ENCODE peak calls at places on chromosomes 13 and 19, in seven cellular contexts. One of them, this sample, is unnamed.

GRCh38 chr13:39825886-39826285 is 170.4 kb downstream of the COG6 start:
- DNase-seq in uterus: no peak
- DNase-seq in CD8-positive, alpha-beta memory T cell: no peak
- DNase-seq in CD4-positive, alpha-beta memory T cell: no peak
- DNase-seq in neuronal stem cell: no peak
- DNase-seq in CD8-positive, alpha-beta T cell: no peak
- DNase-seq in HCT116: no peak
- DNase-seq in this sample: no peak

GRCh38 chr13:35940734-35941133 is 190.4 kb downstream of the DCLK1 start:
- DNase-seq in uterus: no peak
- DNase-seq in CD8-positive, alpha-beta memory T cell: no peak
- DNase-seq in CD4-positive, alpha-beta memory T cell: no peak
- DNase-seq in neuronal stem cell: no peak
- DNase-seq in CD8-positive, alpha-beta T cell: no peak
- DNase-seq in HCT116: no peak
- DNase-seq in this sample: no peak

GRCh38 chr19:50509366-50509765 is 1.6 kb downstream of the JOSD2 start:
- DNase-seq in uterus: no peak
- DNase-seq in CD8-positive, alpha-beta memory T cell: no peak
- DNase-seq in CD4-positive, alpha-beta memory T cell: no peak
- DNase-seq in neuronal stem cell: no peak
- DNase-seq in CD8-positive, alpha-beta T cell: no peak
- DNase-seq in HCT116: no peak
- DNase-seq in this sample: no peak

GRCh38 chr19:35044317-35045117 is 3.0 kb downstream of the HPN start:
- DNase-seq in uterus: no peak
- DNase-seq in CD8-positive, alpha-beta memory T cell: peak; percentile 43
- DNase-seq in CD4-positive, alpha-beta memory T cell: peak; percentile 49
- DNase-seq in neuronal stem cell: peak; percentile 68
- DNase-seq in CD8-positive, alpha-beta T cell: peak; percentile 75
- DNase-seq in HCT116: no peak
- DNase-seq in this sample: peak; percentile 37

GRCh38 chr19:339262-339887 is 5.2 kb downstream of the MIER2 start:
- DNase-seq in uterus: no peak
- DNase-seq in CD8-positive, alpha-beta memory T cell: no peak
- DNase-seq in CD4-positive, alpha-beta memory T cell: no peak
- DNase-seq in neuronal stem cell: no peak
- DNase-seq in CD8-positive, alpha-beta T cell: no peak
- DNase-seq in HCT116: no peak
- DNase-seq in this sample: peak; percentile 23

GRCh38 chr13:101305981-101306411 is 110.3 kb downstream of the NALCN start:
- DNase-seq in uterus: no peak
- DNase-seq in CD8-positive, alpha-beta memory T cell: no peak
- DNase-seq in CD4-positive, alpha-beta memory T cell: no peak
- DNase-seq in neuronal stem cell: no peak
- DNase-seq in CD8-positive, alpha-beta T cell: no peak
- DNase-seq in HCT116: no peak
- DNase-seq in this sample: no peak

GRCh38 chr13:72293206-72293605 is 426.2 kb upstream of the DACH1 start:
- DNase-seq in uterus: no peak
- DNase-seq in CD8-positive, alpha-beta memory T cell: no peak
- DNase-seq in CD4-positive, alpha-beta memory T cell: no peak
- DNase-seq in neuronal stem cell: no peak
- DNase-seq in CD8-positive, alpha-beta T cell: no peak
- DNase-seq in HCT116: no peak
- DNase-seq in this sample: no peak

GRCh38 chr13:52615817-52616216 is 26.4 kb upstream of the HNRNPA1L2 start:
- DNase-seq in uterus: no peak
- DNase-seq in CD8-positive, alpha-beta memory T cell: no peak
- DNase-seq in CD4-positive, alpha-beta memory T cell: peak; percentile 7
- DNase-seq in neuronal stem cell: no peak
- DNase-seq in CD8-positive, alpha-beta T cell: no peak
- DNase-seq in HCT116: no peak
- DNase-seq in this sample: no peak

GRCh38 chr19:17243854-17244617 is 1.7 kb downstream of the NR2F6 start:
- DNase-seq in uterus: peak; percentile 56
- DNase-seq in CD8-positive, alpha-beta memory T cell: no peak
- DNase-seq in CD4-positive, alpha-beta memory T cell: no peak
- DNase-seq in neuronal stem cell: no peak
- DNase-seq in CD8-positive, alpha-beta T cell: no peak
- DNase-seq in HCT116: no peak
- DNase-seq in this sample: no peak

DNA sequence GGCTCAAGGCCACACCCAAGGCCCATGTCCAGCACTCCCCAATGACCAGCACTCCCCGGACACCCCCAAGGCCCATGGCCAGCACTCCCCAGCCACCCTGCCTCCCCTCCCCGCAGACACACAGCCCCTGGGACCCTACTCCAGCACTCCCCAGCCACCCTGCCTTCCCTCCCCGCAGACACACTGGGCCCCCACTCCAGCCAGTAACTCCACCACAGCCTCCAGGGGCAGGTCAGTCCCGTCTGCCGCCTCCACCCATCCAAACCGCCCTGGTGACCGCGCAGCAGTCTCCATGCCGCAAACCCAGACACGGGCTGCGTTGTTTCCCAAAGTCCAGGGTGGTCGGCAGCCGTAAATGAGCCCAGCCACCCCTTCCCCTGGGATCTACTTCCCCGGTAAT is 70.7 kb downstream of the SPACA7 start:
- DNase-seq in uterus: no peak
- DNase-seq in CD8-positive, alpha-beta memory T cell: no peak
- DNase-seq in CD4-positive, alpha-beta memory T cell: no peak
- DNase-seq in neuronal stem cell: no peak
- DNase-seq in CD8-positive, alpha-beta T cell: peak; percentile 39
- DNase-seq in HCT116: no peak
- DNase-seq in this sample: no peak
- H3K4me3 ChIP-seq in uterus: no peak overlapping the region
- H3K4me3 ChIP-seq in CD8-positive, alpha-beta memory T cell: no peak overlapping the region
- H3K4me3 ChIP-seq in CD4-positive, alpha-beta memory T cell: no peak overlapping the region
- H3K4me3 ChIP-seq in neuronal stem cell: no peak overlapping the region
- H3K4me3 ChIP-seq in CD8-positive, alpha-beta T cell: no peak overlapping the region
- H3K4me3 ChIP-seq in HCT116: no peak overlapping the region
- H3K4me3 ChIP-seq in this sample: no peak overlapping the region

GRCh38 chr19:55453861-55454260 is 7.6 kb downstream of the ISOC2 start:
- DNase-seq in uterus: no peak
- DNase-seq in CD8-positive, alpha-beta memory T cell: no peak
- DNase-seq in CD4-positive, alpha-beta memory T cell: no peak
- DNase-seq in neuronal stem cell: no peak
- DNase-seq in CD8-positive, alpha-beta T cell: no peak
- DNase-seq in HCT116: no peak
- DNase-seq in this sample: no peak

GRCh38 chr19:55454787-55455243 is 6.6 kb downstream of the ISOC2 start:
- DNase-seq in uterus: no peak
- DNase-seq in CD8-positive, alpha-beta memory T cell: no peak
- DNase-seq in CD4-positive, alpha-beta memory T cell: no peak
- DNase-seq in neuronal stem cell: no peak
- DNase-seq in CD8-positive, alpha-beta T cell: peak; percentile 65
- DNase-seq in HCT116: no peak
- DNase-seq in this sample: peak; percentile 29

GRCh38 chr19:55451163-55451521 is 8.0 kb upstream of the SHISA7 start:
- DNase-seq in uterus: no peak
- DNase-seq in CD8-positive, alpha-beta memory T cell: no peak
- DNase-seq in CD4-positive, alpha-beta memory T cell: no peak
- DNase-seq in neuronal stem cell: no peak
- DNase-seq in CD8-positive, alpha-beta T cell: no peak
- DNase-seq in HCT116: no peak
- DNase-seq in this sample: no peak

GRCh38 chr19:55451522-55452380 is 8.7 kb upstream of the SHISA7 start:
- DNase-seq in uterus: no peak
- DNase-seq in CD8-positive, alpha-beta memory T cell: peak; percentile 41
- DNase-seq in CD4-positive, alpha-beta memory T cell: no peak
- DNase-seq in neuronal stem cell: no peak
- DNase-seq in CD8-positive, alpha-beta T cell: no peak
- DNase-seq in HCT116: no peak
- DNase-seq in this sample: no peak

GRCh38 chr19:55452381-55453325 is 8.8 kb downstream of the ISOC2 start:
- DNase-seq in uterus: peak; percentile 72
- DNase-seq in CD8-positive, alpha-beta memory T cell: peak; percentile 40
- DNase-seq in CD4-positive, alpha-beta memory T cell: no peak
- DNase-seq in neuronal stem cell: peak; percentile 92
- DNase-seq in CD8-positive, alpha-beta T cell: no peak
- DNase-seq in HCT116: no peak
- DNase-seq in this sample: peak; percentile 65
- H3K4me3 ChIP-seq in uterus: no peak overlapping the region
- H3K4me3 ChIP-seq in CD8-positive, alpha-beta memory T cell: no peak overlapping the region
- H3K4me3 ChIP-seq in CD4-positive, alpha-beta memory T cell: no peak overlapping the region
- H3K4me3 ChIP-seq in neuronal stem cell: peak overlapping the region; percentile 56
- H3K4me3 ChIP-seq in CD8-positive, alpha-beta T cell: no peak overlapping the region
- H3K4me3 ChIP-seq in HCT116: no peak overlapping the region
- H3K4me3 ChIP-seq in this sample: no peak overlapping the region

DNA sequence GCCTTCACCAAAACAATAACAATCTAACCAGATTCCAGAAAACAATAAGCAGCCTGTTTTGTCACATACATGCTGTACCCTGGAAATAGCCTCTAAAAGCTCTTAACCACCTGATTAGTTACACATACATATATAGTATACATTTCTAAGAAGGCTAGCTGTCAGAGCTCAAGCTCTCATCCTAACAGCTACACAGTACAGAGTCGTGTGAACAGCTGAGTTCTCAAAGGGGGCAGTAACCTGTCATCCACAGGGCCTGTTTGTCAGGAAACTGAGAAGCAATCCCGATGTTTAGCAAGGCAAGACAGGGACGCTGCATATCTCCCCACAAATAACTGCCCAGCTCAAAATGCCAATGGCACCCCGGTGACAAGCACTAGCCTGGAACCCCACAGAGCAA is 56.9 kb downstream of the STK24 start:
- DNase-seq in uterus: no peak
- DNase-seq in CD8-positive, alpha-beta memory T cell: no peak
- DNase-seq in CD4-positive, alpha-beta memory T cell: no peak
- DNase-seq in neuronal stem cell: no peak
- DNase-seq in CD8-positive, alpha-beta T cell: no peak
- DNase-seq in HCT116: no peak
- DNase-seq in this sample: no peak
- H3K4me3 ChIP-seq in uterus: no peak overlapping the region
- H3K4me3 ChIP-seq in CD8-positive, alpha-beta memory T cell: no peak overlapping the region
- H3K4me3 ChIP-seq in CD4-positive, alpha-beta memory T cell: no peak overlapping the region
- H3K4me3 ChIP-seq in neuronal stem cell: no peak overlapping the region
- H3K4me3 ChIP-seq in CD8-positive, alpha-beta T cell: no peak overlapping the region
- H3K4me3 ChIP-seq in HCT116: no peak overlapping the region
- H3K4me3 ChIP-seq in this sample: no peak overlapping the region

DNA sequence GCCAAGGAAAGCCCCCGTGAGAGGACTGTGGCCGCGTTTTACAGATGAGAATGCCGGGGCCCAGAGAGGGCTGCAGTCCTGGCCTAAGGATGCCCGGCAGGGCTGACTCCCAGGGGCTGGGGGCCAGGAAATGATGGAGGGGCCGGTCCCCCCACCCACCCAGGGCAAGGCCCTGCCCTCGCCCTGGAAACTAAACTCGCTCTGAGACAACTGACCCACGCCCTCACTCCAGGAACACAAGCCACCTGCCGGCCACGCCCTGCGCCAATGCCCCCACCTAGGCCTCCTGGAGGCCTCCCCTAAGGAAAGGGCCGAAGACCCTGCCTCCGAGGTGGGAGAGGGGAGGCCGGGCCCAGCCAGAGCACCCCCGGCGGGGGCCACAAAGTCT is 7.2 kb downstream of the ZBTB7A start:
- DNase-seq in uterus: no peak
- DNase-seq in CD8-positive, alpha-beta memory T cell: no peak
- DNase-seq in CD4-positive, alpha-beta memory T cell: no peak
- DNase-seq in neuronal stem cell: no peak
- DNase-seq in CD8-positive, alpha-beta T cell: no peak
- DNase-seq in HCT116: no peak
- DNase-seq in this sample: no peak
- H3K4me3 ChIP-seq in uterus: peak overlapping the region; percentile 27
- H3K4me3 ChIP-seq in CD8-positive, alpha-beta memory T cell: peak overlapping the region; percentile 6
- H3K4me3 ChIP-seq in CD4-positive, alpha-beta memory T cell: peak overlapping the region; percentile 23
- H3K4me3 ChIP-seq in neuronal stem cell: no peak overlapping the region
- H3K4me3 ChIP-seq in CD8-positive, alpha-beta T cell: no peak overlapping the region
- H3K4me3 ChIP-seq in HCT116: peak overlapping the region; percentile 36
- H3K4me3 ChIP-seq in this sample: peak overlapping the region; percentile 54

GRCh38 chr13:109156181-109156935 is 526.9 kb downstream of the MYO16 start:
- DNase-seq in uterus: no peak
- DNase-seq in CD8-positive, alpha-beta memory T cell: no peak
- DNase-seq in CD4-positive, alpha-beta memory T cell: no peak
- DNase-seq in neuronal stem cell: no peak
- DNase-seq in CD8-positive, alpha-beta T cell: no peak
- DNase-seq in HCT116: no peak
- DNase-seq in this sample: peak; percentile 91
- H3K4me3 ChIP-seq in uterus: no peak overlapping the region
- H3K4me3 ChIP-seq in CD8-positive, alpha-beta memory T cell: no peak overlapping the region
- H3K4me3 ChIP-seq in CD4-positive, alpha-beta memory T cell: no peak overlapping the region
- H3K4me3 ChIP-seq in neuronal stem cell: no peak overlapping the region
- H3K4me3 ChIP-seq in CD8-positive, alpha-beta T cell: no peak overlapping the region
- H3K4me3 ChIP-seq in HCT116: peak overlapping the region; percentile 25
- H3K4me3 ChIP-seq in this sample: no peak overlapping the region

DNA sequence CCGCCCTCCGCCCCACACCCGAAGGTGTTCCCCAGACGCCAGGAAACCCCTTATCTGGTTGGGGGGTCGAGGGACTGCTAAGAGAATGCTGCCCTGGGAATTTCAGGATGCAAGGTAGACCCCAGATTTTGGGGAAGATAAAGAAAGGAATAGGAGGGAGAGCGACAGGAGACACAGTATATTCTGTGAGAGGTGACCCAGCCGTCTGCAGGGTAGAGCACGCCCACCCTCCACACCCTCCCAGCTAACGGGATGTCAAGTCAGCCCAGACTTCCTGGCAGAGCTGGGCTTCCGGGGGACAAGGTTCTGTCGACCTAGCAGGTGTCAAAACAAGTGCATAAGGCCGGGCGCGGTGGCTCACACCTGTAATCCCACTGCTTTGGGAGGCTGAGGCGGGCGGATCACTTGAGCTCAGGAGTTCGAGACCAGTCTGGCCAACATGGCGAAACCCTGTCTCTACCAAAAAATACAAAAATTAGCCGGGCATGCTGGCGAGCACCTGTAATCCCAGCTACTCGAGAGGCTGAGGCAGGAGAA is 735 bp upstream of the PRR36 start:
- DNase-seq in uterus: no peak
- DNase-seq in CD8-positive, alpha-beta memory T cell: no peak
- DNase-seq in CD4-positive, alpha-beta memory T cell: no peak
- DNase-seq in neuronal stem cell: no peak
- DNase-seq in CD8-positive, alpha-beta T cell: no peak
- DNase-seq in HCT116: no peak
- DNase-seq in this sample: no peak
- H3K4me3 ChIP-seq in uterus: no peak overlapping the region
- H3K4me3 ChIP-seq in CD8-positive, alpha-beta memory T cell: peak overlapping the region; percentile 26
- H3K4me3 ChIP-seq in CD4-positive, alpha-beta memory T cell: no peak overlapping the region
- H3K4me3 ChIP-seq in neuronal stem cell: peak overlapping the region; percentile 81
- H3K4me3 ChIP-seq in CD8-positive, alpha-beta T cell: peak overlapping the region; percentile 57
- H3K4me3 ChIP-seq in HCT116: peak overlapping the region; percentile 46
- H3K4me3 ChIP-seq in this sample: no peak overlapping the region